ENCODE peak calls at places on chromosomes 13 and 19, in four cellular contexts. M, C, N and E are unnamed samples. For H3K36me3 and H3K4me1, the result is how much of the 10 kb centered on the place peaks cover.

GRCh38 chr19:33387351-33388230 is 14.1 kb downstream of the CEBPG start:
- DNase-seq in M (no peak), C (no peak), N (no peak), E (no peak)

GRCh38 chr13:21619633-21620220 is 15.8 kb upstream of the MICU2 start:
- DNase-seq in M (no peak), C (no peak), N (no peak), E (no peak)

GRCh38 chr19:42051166-42052115 is 18.6 kb downstream of the GRIK5 start:
- DNase-seq in M (no peak), C (no peak), N (no peak), E (no peak)

GRCh38 chr19:46840157-46840942 is 10.3 kb downstream of the AP2S1 start:
- DNase-seq in M (peak), C (peak), N (peak), E (peak)

GRCh38 chr19:38917516-38917915 is 5.5 kb upstream of the CCER2 start:
- DNase-seq in M (no peak), C (no peak), N (no peak), E (no peak)

GRCh38 chr13:113932060-113932459 is 41.8 kb downstream of the C13orf46 start:
- DNase-seq in M (no peak), C (no peak), N (no peak), E (no peak)

GRCh38 chr13:28252547-28252946 is 114.2 kb downstream of the PAN3 start:
- DNase-seq in M (no peak), C (no peak), N (no peak), E (no peak)

GRCh38 chr13:100694722-100695644 is 20.4 kb upstream of the TMTC4 start:
- DNase-seq in M (no peak), C (no peak), N (peak), E (no peak)

GRCh38 chr19:8357007-8357521 is 6.9 kb upstream of the ANGPTL4 start:
- DNase-seq in M (no peak), C (no peak), N (peak), E (no peak)

GRCh38 chr13:77810430-77810829 is 108.2 kb downstream of the EDNRB start:
- DNase-seq in M (no peak), C (no peak), N (peak), E (no peak)

GRCh38 chr13:90534617-90535340 is 812.7 kb upstream of the MIR17HG start:
- DNase-seq in M (peak), C (no peak), N (no peak), E (no peak)

GRCh38 chr13:106570354-106570822 is 2.5 kb upstream of the ARGLU1 start:
- DNase-seq in M (peak), C (no peak), N (peak), E (peak)

GRCh38 chr13:110471156-110471832 is 90.2 kb downstream of the RAB20 start:
- DNase-seq in M (no peak), C (no peak), N (no peak), E (no peak)
- H3K27ac ChIP-seq in M (no peak), C (no peak), N (no peak), E (no peak)

DNA sequence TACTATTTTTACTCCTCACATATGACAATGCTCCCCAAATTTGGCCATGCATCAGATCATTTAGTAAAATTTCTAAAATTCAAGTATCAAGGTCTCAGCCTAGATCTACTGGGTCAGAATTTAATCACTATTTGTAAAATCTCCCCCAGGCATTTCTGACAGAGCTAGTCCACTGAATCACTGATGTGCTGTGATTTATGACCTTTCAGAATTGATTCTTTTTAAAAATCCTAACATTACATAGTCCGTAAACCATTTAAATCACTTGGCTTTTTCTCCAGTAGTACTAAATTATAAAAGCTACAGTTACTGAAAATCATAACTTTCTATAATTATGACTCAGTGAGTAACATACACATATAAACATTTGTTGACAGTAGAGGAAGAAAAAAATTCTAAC is 92.8 kb upstream of the RAP2A start:
- DNase-seq in M (no peak), C (no peak), N (no peak), E (no peak)
- H3K36me3 ChIP-seq in M (under half), C (under half), N (under half), E (under half)

GRCh38 chr19:4981681-4981958 is 12.7 kb downstream of the KDM4B start:
- DNase-seq in M (no peak), C (no peak), N (no peak), E (no peak)
- H3K4me1 ChIP-seq in M (under half), C (under half), N (under half), E (under half)

GRCh38 chr19:10141479-10141878 is 21.8 kb upstream of the EIF3G start:
- DNase-seq in M (no peak), C (no peak), N (no peak), E (no peak)
- H3K27ac ChIP-seq in M (peak), C (no peak), N (no peak), E (peak)